ENCODE peak calls at places on chromosomes 3 and 15, in six cellular contexts. One of them, this sample, is unnamed.

GRCh38 chr3:101036213-101036618 is 43.0 kb upstream of the ABI3BP start:
- DNase-seq in left ventricle myocardium inferior: no peak
- DNase-seq in foreskin keratinocyte: peak; percentile 97
- DNase-seq in body of pancreas: peak; percentile 33
- DNase-seq in neural progenitor cell: peak; percentile 15
- DNase-seq in GM23248: peak; percentile 94
- DNase-seq in this sample: peak; percentile 76

GRCh38 chr3:155204851-155205250 is 88.6 kb downstream of the STRIT1 start:
- DNase-seq in foreskin keratinocyte: no peak
- DNase-seq in neural progenitor cell: no peak
- DNase-seq in left ventricle myocardium inferior: no peak
- DNase-seq in GM23248: no peak
- DNase-seq in body of pancreas: no peak
- DNase-seq in this sample: no peak

GRCh38 chr3:119588112-119588511 is 8.8 kb downstream of the ADPRH start:
- DNase-seq in GM23248: peak; percentile 21
- DNase-seq in body of pancreas: peak; percentile 21
- DNase-seq in foreskin keratinocyte: no peak
- DNase-seq in left ventricle myocardium inferior: peak; percentile 52
- DNase-seq in neural progenitor cell: no peak
- DNase-seq in this sample: no peak

GRCh38 chr15:72784233-72784876 is 797 bp upstream of the ADPGK start:
- DNase-seq in neural progenitor cell: peak; percentile 86
- DNase-seq in left ventricle myocardium inferior: no peak
- DNase-seq in GM23248: peak; percentile 91
- DNase-seq in body of pancreas: no peak
- DNase-seq in foreskin keratinocyte: peak; percentile 74
- DNase-seq in this sample: peak; percentile 39

GRCh38 chr15:62902821-62903220 is 139.7 kb upstream of the TPM1 start:
- DNase-seq in body of pancreas: no peak
- DNase-seq in left ventricle myocardium inferior: no peak
- DNase-seq in GM23248: no peak
- DNase-seq in neural progenitor cell: no peak
- DNase-seq in foreskin keratinocyte: no peak
- DNase-seq in this sample: no peak

GRCh38 chr15:85760049-85760448 is 34.7 kb downstream of the KLHL25 start:
- DNase-seq in body of pancreas: no peak
- DNase-seq in foreskin keratinocyte: no peak
- DNase-seq in GM23248: no peak
- DNase-seq in left ventricle myocardium inferior: no peak
- DNase-seq in neural progenitor cell: no peak
- DNase-seq in this sample: no peak

GRCh38 chr3:151135548-151136337 is 50.3 kb downstream of the MED12L start:
- DNase-seq in foreskin keratinocyte: no peak
- DNase-seq in left ventricle myocardium inferior: no peak
- DNase-seq in neural progenitor cell: no peak
- DNase-seq in GM23248: no peak
- DNase-seq in body of pancreas: peak; percentile 50
- DNase-seq in this sample: no peak

GRCh38 chr3:171772427-171773056 is 37.7 kb downstream of the PLD1 start:
- DNase-seq in GM23248: peak; percentile 85
- DNase-seq in left ventricle myocardium inferior: no peak
- DNase-seq in foreskin keratinocyte: no peak
- DNase-seq in body of pancreas: peak; percentile 66
- DNase-seq in neural progenitor cell: peak; percentile 73
- DNase-seq in this sample: no peak

GRCh38 chr3:73683706-73684105 is 59.0 kb upstream of the PDZRN3 start:
- DNase-seq in neural progenitor cell: peak; percentile 28
- DNase-seq in GM23248: no peak
- DNase-seq in foreskin keratinocyte: no peak
- DNase-seq in body of pancreas: no peak
- DNase-seq in left ventricle myocardium inferior: no peak
- DNase-seq in this sample: no peak

GRCh38 chr3:46215810-46216414 is 7.8 kb upstream of the CCR1 start:
- DNase-seq in GM23248: peak; percentile 59
- DNase-seq in left ventricle myocardium inferior: no peak
- DNase-seq in body of pancreas: no peak
- DNase-seq in neural progenitor cell: no peak
- DNase-seq in foreskin keratinocyte: no peak
- DNase-seq in this sample: no peak

GRCh38 chr3:150235799-150236198 is 172.3 kb upstream of the TSC22D2 start:
- DNase-seq in neural progenitor cell: no peak
- DNase-seq in left ventricle myocardium inferior: no peak
- DNase-seq in foreskin keratinocyte: no peak
- DNase-seq in GM23248: peak; percentile 89
- DNase-seq in body of pancreas: no peak
- DNase-seq in this sample: no peak

GRCh38 chr3:157914882-157915281 is 191.3 kb downstream of the SHOX2 start:
- DNase-seq in body of pancreas: no peak
- DNase-seq in GM23248: no peak
- DNase-seq in neural progenitor cell: no peak
- DNase-seq in left ventricle myocardium inferior: no peak
- DNase-seq in foreskin keratinocyte: no peak
- DNase-seq in this sample: no peak

GRCh38 chr3:7574435-7574834 is 713.5 kb downstream of the GRM7 start:
- DNase-seq in GM23248: no peak
- DNase-seq in left ventricle myocardium inferior: no peak
- DNase-seq in body of pancreas: no peak
- DNase-seq in foreskin keratinocyte: no peak
- DNase-seq in neural progenitor cell: peak; percentile 6
- DNase-seq in this sample: no peak

GRCh38 chr3:176293277-176293676 is 904.0 kb downstream of the TBL1XR1 start:
- DNase-seq in body of pancreas: no peak
- DNase-seq in foreskin keratinocyte: no peak
- DNase-seq in GM23248: peak; percentile 28
- DNase-seq in neural progenitor cell: no peak
- DNase-seq in left ventricle myocardium inferior: no peak
- DNase-seq in this sample: no peak

GRCh38 chr15:68210821-68211655 is 5.9 kb upstream of the CALML4 start:
- DNase-seq in left ventricle myocardium inferior: peak; percentile 63
- DNase-seq in foreskin keratinocyte: no peak
- DNase-seq in body of pancreas: peak; percentile 62
- DNase-seq in neural progenitor cell: peak; percentile 82
- DNase-seq in GM23248: peak; percentile 73
- DNase-seq in this sample: no peak

GRCh38 chr3:140922634-140923033 is 19.0 kb upstream of the SLC25A36 start:
- DNase-seq in foreskin keratinocyte: no peak
- DNase-seq in GM23248: peak; percentile 58
- DNase-seq in neural progenitor cell: peak; percentile 14
- DNase-seq in left ventricle myocardium inferior: no peak
- DNase-seq in body of pancreas: no peak
- DNase-seq in this sample: no peak

GRCh38 chr3:113769551-113769950 is 22.7 kb downstream of the ATP6V1A start:
- DNase-seq in left ventricle myocardium inferior: no peak
- DNase-seq in body of pancreas: no peak
- DNase-seq in foreskin keratinocyte: no peak
- DNase-seq in neural progenitor cell: no peak
- DNase-seq in GM23248: peak; percentile 79
- DNase-seq in this sample: no peak
- H3K27ac ChIP-seq in left ventricle myocardium inferior: no peak overlapping the region
- H3K27ac ChIP-seq in body of pancreas: peak overlapping the region; percentile 21
- H3K27ac ChIP-seq in foreskin keratinocyte: no peak overlapping the region
- H3K27ac ChIP-seq in neural progenitor cell: no peak overlapping the region
- H3K27ac ChIP-seq in GM23248: peak overlapping the region; percentile 34
- H3K27ac ChIP-seq in this sample: no peak overlapping the region

DNA sequence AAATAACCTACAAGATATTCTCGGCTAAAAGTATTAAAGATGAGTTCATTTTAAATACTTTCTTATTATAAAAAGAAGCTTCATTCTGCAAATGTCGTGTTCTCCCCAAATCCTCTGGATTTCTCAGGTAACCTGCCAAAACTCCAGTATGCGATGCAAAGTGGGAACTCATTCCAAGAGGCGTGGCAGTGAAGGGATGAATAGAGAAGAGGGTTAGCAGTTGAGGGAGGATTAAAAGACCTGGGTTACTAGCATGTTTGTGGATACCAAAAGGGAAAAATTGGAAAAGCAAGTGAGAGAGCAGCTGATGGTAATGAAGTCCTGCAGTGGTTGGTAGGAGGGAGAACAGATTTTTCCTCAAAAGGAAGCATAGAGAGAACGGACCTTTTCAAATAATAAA is 61.6 kb downstream of the ATP2C1 start:
- DNase-seq in body of pancreas: no peak
- DNase-seq in neural progenitor cell: no peak
- DNase-seq in foreskin keratinocyte: no peak
- DNase-seq in left ventricle myocardium inferior: no peak
- DNase-seq in GM23248: no peak
- DNase-seq in this sample: no peak
- H3K27ac ChIP-seq in body of pancreas: no peak overlapping the region
- H3K27ac ChIP-seq in neural progenitor cell: no peak overlapping the region
- H3K27ac ChIP-seq in foreskin keratinocyte: no peak overlapping the region
- H3K27ac ChIP-seq in left ventricle myocardium inferior: no peak overlapping the region
- H3K27ac ChIP-seq in GM23248: no peak overlapping the region
- H3K27ac ChIP-seq in this sample: no peak overlapping the region

GRCh38 chr3:188421836-188422540 is 268.0 kb downstream of the LPP start:
- DNase-seq in GM23248: peak; percentile 38
- DNase-seq in body of pancreas: peak; percentile 44
- DNase-seq in left ventricle myocardium inferior: no peak
- DNase-seq in neural progenitor cell: no peak
- DNase-seq in foreskin keratinocyte: no peak
- DNase-seq in this sample: no peak
- H3K27ac ChIP-seq in GM23248: peak overlapping the region; percentile 61
- H3K27ac ChIP-seq in body of pancreas: peak overlapping the region; percentile 56
- H3K27ac ChIP-seq in left ventricle myocardium inferior: peak overlapping the region; percentile 28
- H3K27ac ChIP-seq in neural progenitor cell: no peak overlapping the region
- H3K27ac ChIP-seq in foreskin keratinocyte: no peak overlapping the region
- H3K27ac ChIP-seq in this sample: no peak overlapping the region

GRCh38 chr3:185362850-185363661 is at the start of gene MAP3K13:
- DNase-seq in GM23248: peak; percentile 96
- DNase-seq in neural progenitor cell: peak; percentile 94
- DNase-seq in left ventricle myocardium inferior: peak; percentile 68
- DNase-seq in body of pancreas: peak; percentile 82
- DNase-seq in foreskin keratinocyte: peak; percentile 75
- DNase-seq in this sample: peak; percentile 97
- H3K27ac ChIP-seq in GM23248: peak within 1 kb of the TSS; percentile 83
- H3K27ac ChIP-seq in neural progenitor cell: no peak within 1 kb of the TSS
- H3K27ac ChIP-seq in left ventricle myocardium inferior: peak within 1 kb of the TSS; percentile 76
- H3K27ac ChIP-seq in body of pancreas: peak within 1 kb of the TSS; percentile 92
- H3K27ac ChIP-seq in foreskin keratinocyte: no peak within 1 kb of the TSS
- H3K27ac ChIP-seq in this sample: peak within 1 kb of the TSS; percentile 31

GRCh38 chr3:11186318-11186692 is 32.0 kb downstream of the HRH1 start:
- DNase-seq in neural progenitor cell: no peak
- DNase-seq in GM23248: no peak
- DNase-seq in body of pancreas: no peak
- DNase-seq in foreskin keratinocyte: no peak
- DNase-seq in left ventricle myocardium inferior: no peak
- DNase-seq in this sample: peak; percentile 18

GRCh38 chr3:11186771-11187170 is 32.5 kb downstream of the HRH1 start:
- DNase-seq in neural progenitor cell: no peak
- DNase-seq in left ventricle myocardium inferior: no peak
- DNase-seq in foreskin keratinocyte: no peak
- DNase-seq in body of pancreas: no peak
- DNase-seq in GM23248: peak; percentile 69
- DNase-seq in this sample: no peak

GRCh38 chr3:11187678-11188077 is 33.4 kb downstream of the HRH1 start:
- DNase-seq in GM23248: peak; percentile 17
- DNase-seq in left ventricle myocardium inferior: no peak
- DNase-seq in foreskin keratinocyte: no peak
- DNase-seq in body of pancreas: no peak
- DNase-seq in neural progenitor cell: no peak
- DNase-seq in this sample: no peak

GRCh38 chr3:11185564-11186317 is 31.4 kb downstream of the HRH1 start:
- DNase-seq in left ventricle myocardium inferior: peak; percentile 72
- DNase-seq in GM23248: peak; percentile 97
- DNase-seq in body of pancreas: peak; percentile 61
- DNase-seq in neural progenitor cell: no peak
- DNase-seq in foreskin keratinocyte: peak; percentile 92
- DNase-seq in this sample: peak; percentile 91

GRCh38 chr3:11185144-11185543 is 30.9 kb downstream of the HRH1 start:
- DNase-seq in foreskin keratinocyte: no peak
- DNase-seq in GM23248: peak; percentile 25
- DNase-seq in left ventricle myocardium inferior: no peak
- DNase-seq in neural progenitor cell: no peak
- DNase-seq in body of pancreas: no peak
- DNase-seq in this sample: no peak
- H3K27ac ChIP-seq in foreskin keratinocyte: peak overlapping the region; percentile 74
- H3K27ac ChIP-seq in GM23248: peak overlapping the region; percentile 32
- H3K27ac ChIP-seq in left ventricle myocardium inferior: peak overlapping the region; percentile 72
- H3K27ac ChIP-seq in neural progenitor cell: no peak overlapping the region
- H3K27ac ChIP-seq in body of pancreas: peak overlapping the region; percentile 20
- H3K27ac ChIP-seq in this sample: peak overlapping the region; percentile 85

DNA sequence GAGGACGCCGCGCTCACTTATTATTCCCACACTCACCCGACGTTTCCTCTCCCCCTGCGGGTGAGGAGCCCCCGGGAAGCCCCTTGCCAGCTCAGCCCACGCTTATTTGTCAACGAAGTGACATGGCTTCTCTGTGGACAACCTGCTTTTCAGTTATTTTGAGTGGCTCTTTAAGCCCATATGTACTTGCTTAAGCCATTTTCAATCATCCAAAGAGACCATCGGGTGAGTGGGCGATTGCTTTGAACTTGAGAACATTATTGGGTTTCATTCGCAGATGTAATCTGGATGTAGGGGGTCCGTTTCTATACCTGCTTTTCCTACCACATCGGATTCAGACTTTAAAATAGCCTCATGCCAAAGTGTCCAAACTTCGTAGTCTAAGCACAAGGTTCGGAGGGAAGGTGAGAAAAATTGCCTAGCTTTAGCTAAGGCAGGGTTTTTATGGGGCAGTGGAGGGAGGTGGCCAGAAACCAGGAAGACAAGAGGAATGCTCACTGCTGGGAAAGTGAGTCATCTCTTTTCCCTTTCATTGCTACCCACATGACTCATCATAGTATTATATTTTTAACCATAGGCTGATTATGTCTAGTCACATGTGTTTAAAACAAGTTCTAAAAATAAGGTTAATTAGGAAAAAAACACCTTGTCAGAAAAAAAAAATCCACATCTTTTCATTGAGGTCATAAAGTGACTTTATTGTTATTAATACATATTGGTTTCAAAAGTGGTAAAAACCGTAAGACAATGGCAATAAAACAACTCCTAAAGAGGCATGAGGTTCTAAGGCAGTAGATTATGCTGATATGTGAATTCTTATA is 773.1 kb upstream of the NR2F2 start:
- DNase-seq in foreskin keratinocyte: peak; percentile 84
- DNase-seq in GM23248: peak; percentile 95
- DNase-seq in left ventricle myocardium inferior: no peak
- DNase-seq in neural progenitor cell: no peak
- DNase-seq in body of pancreas: no peak
- DNase-seq in this sample: peak; percentile 81
- H3K27ac ChIP-seq in foreskin keratinocyte: peak overlapping the region; percentile 86
- H3K27ac ChIP-seq in GM23248: peak overlapping the region; percentile 66
- H3K27ac ChIP-seq in left ventricle myocardium inferior: no peak overlapping the region
- H3K27ac ChIP-seq in neural progenitor cell: no peak overlapping the region
- H3K27ac ChIP-seq in body of pancreas: no peak overlapping the region
- H3K27ac ChIP-seq in this sample: peak overlapping the region; percentile 71

GRCh38 chr3:11558918-11559815 is 84.5 kb downstream of the VGLL4 start:
- DNase-seq in neural progenitor cell: no peak
- DNase-seq in GM23248: no peak
- DNase-seq in foreskin keratinocyte: no peak
- DNase-seq in left ventricle myocardium inferior: peak; percentile 14
- DNase-seq in body of pancreas: no peak
- DNase-seq in this sample: no peak
- H3K27ac ChIP-seq in neural progenitor cell: no peak overlapping the region
- H3K27ac ChIP-seq in GM23248: peak overlapping the region; percentile 85
- H3K27ac ChIP-seq in foreskin keratinocyte: no peak overlapping the region
- H3K27ac ChIP-seq in left ventricle myocardium inferior: peak overlapping the region; percentile 83
- H3K27ac ChIP-seq in body of pancreas: no peak overlapping the region
- H3K27ac ChIP-seq in this sample: peak overlapping the region; percentile 49